ENCODE peak calls at places on chromosome 18, in four cellular contexts. L is CD4-positive, CD25-positive, alpha-beta regulatory T cell; G is IMR-90; E is psoas muscle. Q is an unnamed sample.
A peak's percentile ranks its signal among the peaks of the same experiment; 100 is the strongest.

GRCh38 chr18:70363861-70364260 is 75.0 kb downstream of the SOCS6 start:
- DNase-seq in L (no peak), G (peak; percentile 72), E (no peak), Q (no peak)

GRCh38 chr18:68267583-68267982 is 447.3 kb downstream of the TMX3 start:
- DNase-seq in L (no peak), G (peak; percentile 90), E (no peak), Q (no peak)

GRCh38 chr18:46040747-46041104 is 31.3 kb downstream of the PSTPIP2 start:
- DNase-seq in L (no peak), G (no peak), E (no peak), Q (no peak)

GRCh38 chr18:77130229-77131099 is 2.1 kb downstream of the MBP start:
- DNase-seq in L (no peak), G (no peak), E (no peak), Q (peak; percentile 51)

GRCh38 chr18:21629089-21629832 is 17.1 kb downstream of the SNRPD1 start:
- DNase-seq in L (no peak), G (no peak), E (no peak), Q (no peak)

GRCh38 chr18:50562686-50563085 is 2.8 kb downstream of the MAPK4 start:
- DNase-seq in L (no peak), G (no peak), E (no peak), Q (no peak)

GRCh38 chr18:70559446-70559845 is 270.6 kb downstream of the SOCS6 start:
- DNase-seq in L (no peak), G (no peak), E (no peak), Q (no peak)

GRCh38 chr18:8165095-8165494 is 444.1 kb upstream of the RAB12 start:
- DNase-seq in L (no peak), G (no peak), E (no peak), Q (no peak)

GRCh38 chr18:56517761-56518160 is 120.6 kb downstream of the TXNL1 start:
- DNase-seq in L (no peak), G (no peak), E (no peak), Q (no peak)

GRCh38 chr18:78542204-78542603 is 437.4 kb upstream of the SALL3 start:
- DNase-seq in L (no peak), G (no peak), E (no peak), Q (no peak)

GRCh38 chr18:58241026-58241679 is 197.1 kb downstream of the NEDD4L start:
- DNase-seq in L (no peak), G (no peak), E (no peak), Q (no peak)

GRCh38 chr18:30639361-30639760 is 403.2 kb downstream of the DSC3 start:
- DNase-seq in L (no peak), G (no peak), E (no peak), Q (no peak)

GRCh38 chr18:44764863-44765262 is 84.2 kb downstream of the SETBP1 start:
- DNase-seq in L (no peak), G (no peak), E (no peak), Q (no peak)

GRCh38 chr18:75811156-75811555 is 383.7 kb upstream of the SMIM21 start:
- DNase-seq in L (no peak), G (no peak), E (no peak), Q (no peak)

GRCh38 chr18:61635901-61636528 is 256.8 kb downstream of the RNF152 start:
- DNase-seq in L (peak; percentile 18), G (peak; percentile 63), E (no peak), Q (peak; percentile 22)

GRCh38 chr18:63646916-63647315 is 2.9 kb upstream of the SERPINB4 start:
- DNase-seq in L (no peak), G (no peak), E (no peak), Q (no peak)

GRCh38 chr18:42114310-42114943 is 159.4 kb downstream of the PIK3C3 start:
- DNase-seq in L (peak; percentile 43), G (peak; percentile 75), E (no peak), Q (peak; percentile 59)

GRCh38 chr18:47882641-47883040 is 47.8 kb downstream of the SMAD2 start:
- DNase-seq in L (no peak), G (peak; percentile 55), E (no peak), Q (no peak)

GRCh38 chr18:66560092-66560491 is 43.8 kb downstream of the CDH19 start:
- DNase-seq in L (no peak), G (no peak), E (no peak), Q (no peak)

GRCh38 chr18:79878741-79879358 is 72.6 kb downstream of the SLC66A2 start:
- DNase-seq in L (no peak), G (no peak), E (no peak), Q (peak; percentile 6)

GRCh38 chr18:28684746-28685145 is 507.8 kb upstream of the CDH2 start:
- DNase-seq in L (no peak), G (no peak), E (no peak), Q (no peak)

DNA sequence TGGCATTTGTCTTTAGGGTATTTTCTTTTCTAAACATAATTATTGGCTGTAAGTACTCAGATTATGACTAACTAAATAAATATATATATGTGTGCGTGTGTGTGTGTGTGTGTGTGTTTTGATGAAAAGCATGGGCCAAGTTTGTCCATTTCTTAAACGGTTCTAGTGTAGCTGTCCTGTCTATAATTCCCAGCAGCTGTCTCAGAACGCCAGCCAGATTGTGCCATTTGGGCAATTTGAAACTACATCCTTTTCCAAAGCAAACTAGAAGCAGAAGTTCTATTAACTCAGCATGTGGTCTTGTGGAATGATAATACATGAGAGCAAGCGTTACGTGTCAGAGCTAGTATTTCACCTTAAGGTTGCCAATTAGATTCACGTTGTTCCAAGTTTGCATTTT is 1.7 kb downstream of the ARHGAP28 start:
- DNase-seq in L (no peak), G (peak; percentile 94), E (no peak), Q (no peak)
- H3K27ac ChIP-seq in L (no peak overlapping the region), G (peak overlapping the region; percentile 95), E (peak overlapping the region; percentile 90), Q (no peak overlapping the region)

DNA sequence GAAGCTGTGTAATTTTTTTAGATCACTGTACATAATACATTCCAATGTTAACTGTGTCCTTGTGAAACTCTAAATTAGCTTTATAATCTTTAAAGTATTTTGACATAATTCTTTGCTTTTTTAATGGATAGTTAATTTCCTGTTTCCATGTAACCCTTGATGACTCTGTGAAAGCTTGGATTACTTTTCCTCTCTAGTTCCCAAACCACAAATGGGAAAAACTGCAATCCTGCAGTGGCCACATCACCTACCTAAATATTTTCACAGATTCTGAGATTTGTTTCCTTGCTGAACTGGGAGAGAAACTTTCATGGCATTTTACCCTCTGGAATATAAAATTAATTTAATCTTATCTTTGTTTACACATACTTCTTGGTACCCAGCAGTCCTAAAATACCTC is 161.6 kb upstream of the CCDC68 start:
- DNase-seq in L (no peak), G (no peak), E (no peak), Q (no peak)
- H3K27ac ChIP-seq in L (no peak overlapping the region), G (no peak overlapping the region), E (no peak overlapping the region), Q (no peak overlapping the region)

GRCh38 chr18:59779979-59780378 is 82.8 kb upstream of the CCBE1 start:
- DNase-seq in L (no peak), G (peak; percentile 91), E (no peak), Q (no peak)
- H3K27ac ChIP-seq in L (no peak overlapping the region), G (no peak overlapping the region), E (no peak overlapping the region), Q (no peak overlapping the region)

GRCh38 chr18:26656944-26657536 is 108.7 kb upstream of the KCTD1 start:
- DNase-seq in L (no peak), G (peak; percentile 36), E (peak; percentile 75), Q (no peak)
- H3K27ac ChIP-seq in L (no peak overlapping the region), G (no peak overlapping the region), E (no peak overlapping the region), Q (no peak overlapping the region)

DNA sequence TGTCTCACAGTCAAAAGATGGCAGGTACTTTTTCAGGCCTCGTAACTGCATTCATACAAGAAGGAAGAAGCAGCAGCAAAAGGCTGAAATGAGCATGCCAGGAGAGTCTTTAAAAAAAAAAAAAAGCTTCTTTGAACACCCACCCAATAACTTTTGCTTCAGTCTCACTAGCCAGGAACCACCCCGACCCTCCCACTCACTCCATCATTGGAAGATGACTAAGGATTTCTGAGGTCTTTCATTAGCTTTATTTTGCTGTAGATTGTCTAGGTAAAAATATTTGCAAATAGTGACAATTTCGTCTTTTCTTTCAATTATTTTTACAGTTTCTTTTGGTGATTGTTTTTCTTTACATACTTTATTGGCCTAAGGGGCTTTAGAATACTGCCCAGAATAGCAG is 37.9 kb downstream of the RBBP8 start:
- DNase-seq in L (no peak), G (peak; percentile 43), E (no peak), Q (no peak)
- H3K27ac ChIP-seq in L (no peak overlapping the region), G (no peak overlapping the region), E (no peak overlapping the region), Q (no peak overlapping the region)